ENCODE peak calls at places on chromosomes 12 and 14, in nine cellular contexts. One of them, this sample, is unnamed.

GRCh38 chr12:24803406-24804245 is 145.3 kb downstream of the BCAT1 start:
- DNase-seq in type B pancreatic cell: no peak
- DNase-seq in WTC11: no peak
- DNase-seq in cardiac fibroblast: no peak
- DNase-seq in heart left ventricle: no peak
- DNase-seq in cardiac muscle cell: no peak
- DNase-seq in fibroblast of lung: no peak
- DNase-seq in HFF-Myc: no peak
- DNase-seq in pancreas: no peak
- DNase-seq in this sample: no peak

GRCh38 chr12:98422809-98423208 is 92.6 kb upstream of the TMPO start:
- DNase-seq in type B pancreatic cell: no peak
- DNase-seq in WTC11: peak; percentile 71
- DNase-seq in cardiac fibroblast: no peak
- DNase-seq in heart left ventricle: no peak
- DNase-seq in cardiac muscle cell: no peak
- DNase-seq in fibroblast of lung: no peak
- DNase-seq in HFF-Myc: no peak
- DNase-seq in pancreas: no peak
- DNase-seq in this sample: no peak

GRCh38 chr12:64252708-64253107 is 30.6 kb upstream of the KICS2 start:
- DNase-seq in type B pancreatic cell: no peak
- DNase-seq in WTC11: no peak
- DNase-seq in cardiac fibroblast: peak; percentile 94
- DNase-seq in heart left ventricle: no peak
- DNase-seq in cardiac muscle cell: peak; percentile 91
- DNase-seq in fibroblast of lung: no peak
- DNase-seq in HFF-Myc: no peak
- DNase-seq in pancreas: no peak
- DNase-seq in this sample: no peak

GRCh38 chr12:32671930-32672785 is 6.9 kb upstream of the DNM1L start:
- DNase-seq in type B pancreatic cell: no peak
- DNase-seq in WTC11: no peak
- DNase-seq in cardiac fibroblast: peak; percentile 87
- DNase-seq in heart left ventricle: no peak
- DNase-seq in cardiac muscle cell: peak; percentile 90
- DNase-seq in fibroblast of lung: peak; percentile 70
- DNase-seq in HFF-Myc: peak; percentile 94
- DNase-seq in pancreas: peak; percentile 33
- DNase-seq in this sample: peak; percentile 30

GRCh38 chr12:105814283-105814682 is 324.5 kb downstream of the NUAK1 start:
- DNase-seq in type B pancreatic cell: no peak
- DNase-seq in WTC11: no peak
- DNase-seq in cardiac fibroblast: no peak
- DNase-seq in heart left ventricle: no peak
- DNase-seq in cardiac muscle cell: no peak
- DNase-seq in fibroblast of lung: no peak
- DNase-seq in HFF-Myc: no peak
- DNase-seq in pancreas: no peak
- DNase-seq in this sample: no peak

GRCh38 chr14:64060648-64061096 is 207.9 kb downstream of the SYNE2 start:
- DNase-seq in type B pancreatic cell: no peak
- DNase-seq in WTC11: peak; percentile 79
- DNase-seq in cardiac fibroblast: peak; percentile 46
- DNase-seq in heart left ventricle: no peak
- DNase-seq in cardiac muscle cell: peak; percentile 28
- DNase-seq in fibroblast of lung: no peak
- DNase-seq in HFF-Myc: peak; percentile 4
- DNase-seq in pancreas: no peak
- DNase-seq in this sample: peak; percentile 28

GRCh38 chr12:57630891-57631433 is 2.0 kb downstream of the B4GALNT1 start:
- DNase-seq in type B pancreatic cell: peak; percentile 53
- DNase-seq in WTC11: no peak
- DNase-seq in cardiac fibroblast: no peak
- DNase-seq in heart left ventricle: no peak
- DNase-seq in cardiac muscle cell: no peak
- DNase-seq in fibroblast of lung: no peak
- DNase-seq in HFF-Myc: no peak
- DNase-seq in pancreas: no peak
- DNase-seq in this sample: no peak

GRCh38 chr12:131979606-131980005 is 29.9 kb downstream of the EP400 start:
- DNase-seq in type B pancreatic cell: no peak
- DNase-seq in WTC11: no peak
- DNase-seq in cardiac fibroblast: no peak
- DNase-seq in heart left ventricle: no peak
- DNase-seq in cardiac muscle cell: no peak
- DNase-seq in fibroblast of lung: no peak
- DNase-seq in HFF-Myc: no peak
- DNase-seq in pancreas: no peak
- DNase-seq in this sample: no peak

DNA sequence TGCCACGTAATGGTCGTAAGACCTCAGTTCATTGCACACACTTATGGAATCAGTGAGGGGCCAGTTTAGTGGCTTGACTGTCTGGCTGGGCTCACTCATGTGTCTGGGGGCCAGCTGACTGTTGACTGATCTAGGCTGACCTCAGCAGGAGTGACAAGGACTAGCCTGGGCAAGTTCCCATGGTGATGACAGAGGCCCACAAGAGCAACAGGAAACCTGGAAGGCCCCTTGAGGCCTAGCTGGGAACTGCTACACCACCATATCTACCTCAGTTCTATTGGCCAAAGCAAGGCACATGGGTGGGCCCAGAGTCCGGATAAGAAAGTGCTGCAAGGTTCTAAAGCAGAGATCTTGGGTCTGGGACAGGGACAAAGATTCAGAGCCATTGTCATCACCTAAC is 21.3 kb upstream of the RFLNA start:
- DNase-seq in type B pancreatic cell: no peak
- DNase-seq in WTC11: peak; percentile 66
- DNase-seq in cardiac fibroblast: peak; percentile 68
- DNase-seq in heart left ventricle: no peak
- DNase-seq in cardiac muscle cell: peak; percentile 45
- DNase-seq in fibroblast of lung: peak; percentile 39
- DNase-seq in HFF-Myc: peak; percentile 75
- DNase-seq in pancreas: no peak
- DNase-seq in this sample: peak; percentile 38
- TF ChIP-seq CTCF in type B pancreatic cell: peak; percentile 68
- TF ChIP-seq CTCF in WTC11: peak; percentile 46
- TF ChIP-seq CTCF in cardiac fibroblast: peak; percentile 48
- TF ChIP-seq CTCF in heart left ventricle: no peak
- TF ChIP-seq CTCF in cardiac muscle cell: peak; percentile 25
- TF ChIP-seq CTCF in fibroblast of lung: no peak
- TF ChIP-seq CTCF in HFF-Myc: peak; percentile 43
- TF ChIP-seq CTCF in pancreas: no peak
- TF ChIP-seq CTCF in this sample: peak; percentile 57

DNA sequence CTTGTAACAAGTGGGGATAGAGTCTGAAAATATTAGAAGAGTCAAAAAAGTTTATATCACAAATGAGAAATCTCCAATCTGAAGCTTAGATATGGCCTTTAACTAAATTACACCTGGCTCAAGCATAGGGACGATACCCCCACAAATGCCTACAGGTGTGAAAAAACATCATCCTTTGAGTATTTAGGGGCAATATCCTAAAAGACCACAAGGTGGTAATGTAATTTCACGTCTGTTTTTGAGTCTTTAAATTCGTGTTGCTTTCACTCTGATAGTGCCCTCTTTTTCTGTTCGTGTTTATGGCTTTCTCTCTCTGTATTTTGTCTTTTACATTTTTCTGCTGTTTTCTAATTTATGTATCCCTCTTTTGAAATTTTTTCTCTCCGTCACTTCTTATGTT is 84.3 kb downstream of the ETNK1 start:
- DNase-seq in type B pancreatic cell: no peak
- DNase-seq in WTC11: no peak
- DNase-seq in cardiac fibroblast: peak; percentile 51
- DNase-seq in heart left ventricle: no peak
- DNase-seq in cardiac muscle cell: peak; percentile 32
- DNase-seq in fibroblast of lung: no peak
- DNase-seq in HFF-Myc: no peak
- DNase-seq in pancreas: no peak
- DNase-seq in this sample: no peak
- TF ChIP-seq CTCF in type B pancreatic cell: peak; percentile 76
- TF ChIP-seq CTCF in WTC11: peak; percentile 34
- TF ChIP-seq CTCF in cardiac fibroblast: peak; percentile 35
- TF ChIP-seq CTCF in heart left ventricle: peak; percentile 28
- TF ChIP-seq CTCF in cardiac muscle cell: peak; percentile 35
- TF ChIP-seq CTCF in fibroblast of lung: peak; percentile 28
- TF ChIP-seq CTCF in HFF-Myc: no peak
- TF ChIP-seq CTCF in pancreas: no peak
- TF ChIP-seq CTCF in this sample: peak; percentile 75

GRCh38 chr12:93782854-93783253 is 105.7 kb downstream of the CRADD start:
- DNase-seq in type B pancreatic cell: no peak
- DNase-seq in WTC11: no peak
- DNase-seq in cardiac fibroblast: no peak
- DNase-seq in heart left ventricle: no peak
- DNase-seq in cardiac muscle cell: no peak
- DNase-seq in fibroblast of lung: no peak
- DNase-seq in HFF-Myc: no peak
- DNase-seq in pancreas: no peak
- DNase-seq in this sample: no peak

GRCh38 chr12:93783827-93784226 is 106.7 kb downstream of the CRADD start:
- DNase-seq in type B pancreatic cell: no peak
- DNase-seq in WTC11: no peak
- DNase-seq in cardiac fibroblast: no peak
- DNase-seq in heart left ventricle: peak; percentile 34
- DNase-seq in cardiac muscle cell: no peak
- DNase-seq in fibroblast of lung: no peak
- DNase-seq in HFF-Myc: no peak
- DNase-seq in pancreas: no peak
- DNase-seq in this sample: no peak

GRCh38 chr12:93786669-93787397 is 109.7 kb downstream of the CRADD start:
- DNase-seq in type B pancreatic cell: no peak
- DNase-seq in WTC11: no peak
- DNase-seq in cardiac fibroblast: peak; percentile 73
- DNase-seq in heart left ventricle: no peak
- DNase-seq in cardiac muscle cell: no peak
- DNase-seq in fibroblast of lung: peak; percentile 64
- DNase-seq in HFF-Myc: no peak
- DNase-seq in pancreas: no peak
- DNase-seq in this sample: no peak

GRCh38 chr12:93785262-93786010 is 108.3 kb downstream of the CRADD start:
- DNase-seq in type B pancreatic cell: no peak
- DNase-seq in WTC11: no peak
- DNase-seq in cardiac fibroblast: peak; percentile 98
- DNase-seq in heart left ventricle: peak; percentile 43
- DNase-seq in cardiac muscle cell: peak; percentile 94
- DNase-seq in fibroblast of lung: peak; percentile 96
- DNase-seq in HFF-Myc: peak; percentile 91
- DNase-seq in pancreas: peak; percentile 10
- DNase-seq in this sample: no peak

DNA sequence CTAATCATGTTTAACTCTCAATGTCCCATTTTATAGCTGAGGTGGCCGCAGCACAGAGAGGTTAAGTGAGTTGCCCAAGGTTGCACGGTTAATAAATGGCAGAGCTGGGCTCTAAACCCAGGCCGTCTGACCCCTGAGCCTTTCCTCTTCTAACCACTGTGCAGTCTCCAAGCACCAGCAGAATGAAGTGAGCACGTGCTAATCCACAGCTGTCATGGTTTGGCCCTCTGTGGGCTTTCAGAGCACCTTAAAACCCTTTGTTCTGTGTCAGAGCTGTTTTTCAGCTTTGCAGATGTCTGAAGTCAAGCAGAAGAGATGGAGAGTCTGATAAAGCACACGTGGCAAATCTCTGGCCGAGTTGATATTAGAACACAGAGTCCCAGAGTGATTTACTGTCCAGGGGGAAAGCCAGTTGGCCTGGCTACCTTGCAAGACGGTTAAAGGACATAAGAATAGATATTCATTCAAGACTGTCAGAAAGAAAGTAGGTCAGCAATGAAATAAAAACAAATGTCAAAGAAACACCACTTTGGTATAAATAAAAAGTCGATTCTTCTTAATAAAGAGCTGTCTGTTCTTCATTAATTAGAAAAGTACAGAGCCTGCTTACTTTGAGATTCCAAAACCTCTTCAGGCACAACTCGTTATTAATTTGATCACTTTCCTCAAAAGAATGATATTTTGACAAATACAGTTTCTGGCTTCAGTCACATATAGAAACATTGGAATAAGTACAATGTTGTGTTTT is 107.3 kb downstream of the CRADD start:
- DNase-seq in type B pancreatic cell: no peak
- DNase-seq in WTC11: no peak
- DNase-seq in cardiac fibroblast: peak; percentile 86
- DNase-seq in heart left ventricle: peak; percentile 46
- DNase-seq in cardiac muscle cell: peak; percentile 74
- DNase-seq in fibroblast of lung: peak; percentile 94
- DNase-seq in HFF-Myc: peak; percentile 89
- DNase-seq in pancreas: peak; percentile 11
- DNase-seq in this sample: no peak
- TF ChIP-seq CTCF in type B pancreatic cell: no peak
- TF ChIP-seq CTCF in WTC11: no peak
- TF ChIP-seq CTCF in cardiac fibroblast: no peak
- TF ChIP-seq CTCF in heart left ventricle: no peak
- TF ChIP-seq CTCF in cardiac muscle cell: no peak
- TF ChIP-seq CTCF in fibroblast of lung: no peak
- TF ChIP-seq CTCF in HFF-Myc: no peak
- TF ChIP-seq CTCF in pancreas: no peak
- TF ChIP-seq CTCF in this sample: no peak

GRCh38 chr12:13046914-13047472 is 2.8 kb downstream of the FAM234B start:
- DNase-seq in type B pancreatic cell: no peak
- DNase-seq in WTC11: no peak
- DNase-seq in cardiac fibroblast: no peak
- DNase-seq in heart left ventricle: no peak
- DNase-seq in cardiac muscle cell: no peak
- DNase-seq in fibroblast of lung: no peak
- DNase-seq in HFF-Myc: no peak
- DNase-seq in pancreas: no peak
- DNase-seq in this sample: no peak

GRCh38 chr12:13044859-13045384 is 741 bp downstream of the FAM234B start:
- DNase-seq in type B pancreatic cell: no peak
- DNase-seq in WTC11: no peak
- DNase-seq in cardiac fibroblast: peak; percentile 14
- DNase-seq in heart left ventricle: no peak
- DNase-seq in cardiac muscle cell: peak; percentile 29
- DNase-seq in fibroblast of lung: peak; percentile 3
- DNase-seq in HFF-Myc: no peak
- DNase-seq in pancreas: no peak
- DNase-seq in this sample: no peak

GRCh38 chr12:13045816-13046215 is 1.6 kb downstream of the FAM234B start:
- DNase-seq in type B pancreatic cell: no peak
- DNase-seq in WTC11: no peak
- DNase-seq in cardiac fibroblast: no peak
- DNase-seq in heart left ventricle: no peak
- DNase-seq in cardiac muscle cell: no peak
- DNase-seq in fibroblast of lung: no peak
- DNase-seq in HFF-Myc: no peak
- DNase-seq in pancreas: no peak
- DNase-seq in this sample: no peak

GRCh38 chr12:13042666-13043230 is 1.4 kb upstream of the FAM234B start:
- DNase-seq in type B pancreatic cell: no peak
- DNase-seq in WTC11: no peak
- DNase-seq in cardiac fibroblast: no peak
- DNase-seq in heart left ventricle: no peak
- DNase-seq in cardiac muscle cell: no peak
- DNase-seq in fibroblast of lung: no peak
- DNase-seq in HFF-Myc: no peak
- DNase-seq in pancreas: no peak
- DNase-seq in this sample: no peak

DNA sequence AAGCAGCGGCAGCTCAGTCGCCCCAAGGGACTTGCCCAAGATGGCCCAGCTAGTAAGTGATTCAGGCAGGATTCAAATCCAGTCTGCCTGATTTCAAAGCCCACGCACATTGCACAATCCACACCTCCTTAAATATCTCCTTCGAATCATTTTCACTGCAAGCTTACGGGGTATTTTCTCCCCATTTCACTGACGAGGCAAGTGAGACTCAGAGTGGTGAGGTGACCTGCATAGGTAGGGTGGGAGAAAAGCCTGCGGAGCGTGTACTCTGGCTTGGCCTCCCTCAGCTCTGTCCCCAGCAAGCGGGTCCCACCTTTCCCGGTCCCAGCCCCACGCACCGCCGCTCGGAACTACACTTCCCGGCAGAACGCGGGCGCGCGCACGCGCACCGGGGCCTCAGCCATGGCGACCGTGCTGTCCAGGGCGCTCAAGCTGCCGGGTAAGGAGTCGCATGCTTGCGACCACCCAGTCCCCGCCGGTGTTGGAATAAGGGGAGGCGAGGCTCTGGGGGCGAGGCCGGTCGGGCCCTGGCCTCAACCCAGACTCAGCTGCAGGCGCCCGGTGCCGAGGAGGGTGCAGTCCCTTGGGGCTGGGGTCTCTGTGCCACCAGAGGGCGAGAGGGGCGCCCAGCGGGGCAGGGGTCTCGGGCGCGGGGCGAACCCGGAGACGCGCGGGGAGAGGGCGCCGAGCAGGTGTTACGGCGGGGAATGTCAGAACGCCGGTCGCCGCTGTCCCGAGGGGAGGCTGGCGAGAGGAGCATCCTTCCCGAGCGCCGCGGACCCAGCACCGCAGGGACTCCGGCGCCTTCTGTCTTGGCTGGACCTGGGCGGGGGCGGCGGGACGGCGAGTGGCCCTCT is at the start of gene FAM234B:
- DNase-seq in type B pancreatic cell: peak; percentile 86
- DNase-seq in WTC11: peak; percentile 84
- DNase-seq in cardiac fibroblast: peak; percentile 77
- DNase-seq in heart left ventricle: peak; percentile 88
- DNase-seq in cardiac muscle cell: peak; percentile 80
- DNase-seq in fibroblast of lung: peak; percentile 56
- DNase-seq in HFF-Myc: no peak
- DNase-seq in pancreas: peak; percentile 67
- DNase-seq in this sample: peak; percentile 73
- TF ChIP-seq CTCF in type B pancreatic cell: peak; percentile 55
- TF ChIP-seq CTCF in WTC11: no peak
- TF ChIP-seq CTCF in cardiac fibroblast: no peak
- TF ChIP-seq CTCF in heart left ventricle: no peak
- TF ChIP-seq CTCF in cardiac muscle cell: peak; percentile 9
- TF ChIP-seq CTCF in fibroblast of lung: peak; percentile 2
- TF ChIP-seq CTCF in HFF-Myc: no peak
- TF ChIP-seq CTCF in pancreas: no peak
- TF ChIP-seq CTCF in this sample: peak; percentile 56